ENCODE peak calls at places on chromosomes 16 and 17, in nine cellular contexts. I is pancreas, T is mammary epithelial cell, S is A549, A is uterus, Z is stomach, O is K562, L is IMR-90, H is esophagus squamous epithelium. R is an unnamed sample.

GRCh38 chr17:56793947-56794346 is 39.8 kb downstream of the C17orf67 start:
- DNase-seq in I (no peak), T (no peak), S (no peak), A (no peak), Z (no peak), O (no peak), L (no peak), H (no peak), R (no peak)

GRCh38 chr16:70686376-70687171 is 721 bp upstream of the MTSS2 start:
- DNase-seq in I (no peak), T (no peak), S (no peak), A (no peak), Z (no peak), O (no peak), L (no peak), H (no peak), R (no peak)

GRCh38 chr17:59558953-59559352 is 6.5 kb upstream of the DHX40 start:
- DNase-seq in I (no peak), T (no peak), S (no peak), A (no peak), Z (no peak), O (no peak), L (peak), H (no peak), R (no peak)

GRCh38 chr16:83530293-83530692 is 277.5 kb upstream of the HSBP1 start:
- DNase-seq in I (no peak), T (no peak), S (no peak), A (no peak), Z (no peak), O (no peak), L (peak), H (no peak), R (no peak)

GRCh38 chr16:57537596-57538234 is 1.3 kb upstream of the CCDC102A start:
- DNase-seq in I (peak), T (no peak), S (no peak), A (peak), Z (no peak), O (no peak), L (no peak), H (no peak), R (no peak)

GRCh38 chr16:25692307-25692706 is 548 bp downstream of the HS3ST4 start:
- DNase-seq in I (no peak), T (no peak), S (no peak), A (no peak), Z (peak), O (no peak), L (no peak), H (no peak), R (no peak)

GRCh38 chr16:84387021-84387420 is 18.7 kb downstream of the ATP2C2 start:
- DNase-seq in I (no peak), T (no peak), S (no peak), A (no peak), Z (no peak), O (no peak), L (no peak), H (no peak), R (no peak)

GRCh38 chr17:62892870-62893338 is 73.1 kb upstream of the TANC2 start:
- DNase-seq in I (no peak), T (peak), S (peak), A (no peak), Z (peak), O (no peak), L (peak), H (no peak), R (peak)

GRCh38 chr16:73049051-73049910 is 1.4 kb upstream of the ZFHX3 start:
- DNase-seq in I (no peak), T (no peak), S (no peak), A (no peak), Z (no peak), O (no peak), L (no peak), H (no peak), R (no peak)

GRCh38 chr17:67649891-67650290 is 67.8 kb upstream of the NOL11 start:
- DNase-seq in I (no peak), T (no peak), S (no peak), A (no peak), Z (no peak), O (no peak), L (no peak), H (no peak), R (no peak)

GRCh38 chr16:66741131-66741900 is 10.1 kb downstream of the DYNC1LI2 start:
- DNase-seq in I (peak), T (peak), S (peak), A (peak), Z (peak), O (peak), L (peak), H (no peak), R (peak)

GRCh38 chr17:20092292-20092867 is 83.2 kb downstream of the SPECC1 start:
- DNase-seq in I (no peak), T (no peak), S (no peak), A (no peak), Z (no peak), O (no peak), L (no peak), H (no peak), R (no peak)

GRCh38 chr16:79601092-79601977 is 798 bp upstream of the MAF start:
- DNase-seq in I (peak), T (no peak), S (peak), A (peak), Z (peak), O (no peak), L (no peak), H (no peak), R (peak)

GRCh38 chr16:19073344-19073743 is 5.9 kb downstream of the COQ7 start:
- DNase-seq in I (no peak), T (no peak), S (no peak), A (no peak), Z (no peak), O (no peak), L (no peak), H (no peak), R (no peak)

GRCh38 chr17:27849474-27850185 is 43.5 kb downstream of the LYRM9 start:
- DNase-seq in I (no peak), T (no peak), S (no peak), A (no peak), Z (no peak), O (no peak), L (no peak), H (no peak), R (no peak)
- TF ChIP-seq CTCF in I (no peak), T (no peak), S (no peak), A (no peak), Z (no peak), O (no peak), L (no peak), H (no peak), R (no peak)

GRCh38 chr16:1545044-1545736 is 11.7 kb downstream of the TMEM204 start:
- DNase-seq in I (no peak), T (no peak), S (no peak), A (no peak), Z (no peak), O (no peak), L (no peak), H (no peak), R (no peak)
- H3K27ac ChIP-seq in I (no peak), T (no peak), S (no peak), A (peak), Z (peak), O (no peak), L (peak), H (peak), R (peak)

GRCh38 chr17:33964344-33964979 is 290.6 kb upstream of the CCL2 start:
- DNase-seq in I (no peak), T (no peak), S (no peak), A (no peak), Z (no peak), O (peak), L (no peak), H (no peak), R (no peak)
- TF ChIP-seq CTCF in I (no peak), T (no peak), S (no peak), A (no peak), Z (no peak), O (peak), L (no peak), H (peak), R (no peak)

DNA sequence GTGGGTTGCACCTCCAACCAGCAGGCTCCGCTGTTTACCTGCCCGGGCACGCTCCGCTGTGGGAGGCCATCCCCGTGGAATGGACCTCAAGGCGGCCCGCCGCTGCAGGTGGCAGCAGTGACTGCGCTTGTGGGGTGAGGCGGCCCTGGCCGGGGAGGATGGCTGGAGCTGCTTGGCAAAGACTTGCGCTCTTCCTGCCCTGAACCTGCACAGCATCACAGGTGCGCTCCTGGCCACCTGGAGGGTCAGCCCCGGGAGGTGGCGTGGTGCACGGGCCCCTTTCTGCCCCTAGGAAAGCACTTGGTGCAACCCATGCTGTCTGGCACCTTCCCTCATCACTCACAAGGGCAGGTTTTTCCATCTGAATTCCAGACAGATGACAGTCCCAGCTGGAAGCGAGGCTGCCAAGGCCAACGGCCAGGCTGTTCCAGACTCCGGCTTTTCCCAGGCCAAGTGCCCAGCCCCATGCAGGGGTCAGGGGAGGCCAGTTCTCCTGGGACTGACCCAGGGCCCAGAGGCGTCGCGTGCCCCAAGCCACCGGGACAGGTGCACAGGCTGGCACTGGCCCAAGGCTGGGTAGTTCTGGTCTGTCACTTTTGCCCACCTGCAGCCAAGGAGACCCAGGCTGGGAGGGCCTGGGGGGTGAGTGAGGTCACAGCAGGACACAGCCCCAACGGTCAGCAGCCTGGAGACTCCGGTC is 13.3 kb downstream of the UTS2R start:
- DNase-seq in I (peak), T (peak), S (peak), A (no peak), Z (peak), O (no peak), L (peak), H (no peak), R (peak)
- H3K27ac ChIP-seq in I (peak), T (no peak), S (peak), A (no peak), Z (no peak), O (no peak), L (no peak), H (no peak), R (peak)

GRCh38 chr16:15888072-15888976 is at the start of gene CEP20:
- DNase-seq in I (peak), T (peak), S (peak), A (peak), Z (peak), O (peak), L (peak), H (peak), R (peak)
- TF ChIP-seq CTCF in I (no peak), T (no peak), S (no peak), A (peak), Z (no peak), O (no peak), L (peak), H (no peak), R (no peak)